ENCODE peak calls at places on chromosomes 6 and 20, in six cellular contexts. One of them, this sample, is unnamed.

GRCh38 chr6:46794068-46794467 is 879 bp downstream of the MEP1A start:
- DNase-seq in HFFc6: no peak
- DNase-seq in left cardiac atrium: no peak
- DNase-seq in left ventricle myocardium inferior: no peak
- DNase-seq in Right ventricle myocardium superior: no peak
- DNase-seq in activated gamma-delta T cell: no peak
- DNase-seq in this sample: no peak

GRCh38 chr6:14159090-14159489 is 41.5 kb downstream of the CD83 start:
- DNase-seq in left ventricle myocardium inferior: no peak
- DNase-seq in Right ventricle myocardium superior: no peak
- DNase-seq in HFFc6: no peak
- DNase-seq in left cardiac atrium: no peak
- DNase-seq in activated gamma-delta T cell: no peak
- DNase-seq in this sample: no peak

GRCh38 chr20:63978319-63979220 is 872 bp downstream of the SAMD10 start:
- DNase-seq in activated gamma-delta T cell: no peak
- DNase-seq in left ventricle myocardium inferior: peak
- DNase-seq in HFFc6: no peak
- DNase-seq in Right ventricle myocardium superior: peak
- DNase-seq in left cardiac atrium: peak
- DNase-seq in this sample: peak

GRCh38 chr20:10708342-10709185 is 34.8 kb upstream of the JAG1 start:
- DNase-seq in Right ventricle myocardium superior: no peak
- DNase-seq in activated gamma-delta T cell: no peak
- DNase-seq in HFFc6: peak
- DNase-seq in left cardiac atrium: no peak
- DNase-seq in left ventricle myocardium inferior: no peak
- DNase-seq in this sample: no peak

GRCh38 chr6:15841937-15842698 is 179.3 kb upstream of the DTNBP1 start:
- DNase-seq in activated gamma-delta T cell: no peak
- DNase-seq in Right ventricle myocardium superior: peak
- DNase-seq in left cardiac atrium: peak
- DNase-seq in HFFc6: no peak
- DNase-seq in left ventricle myocardium inferior: peak
- DNase-seq in this sample: peak

GRCh38 chr20:25859649-25860530 is 163.2 kb upstream of the ZNF337 start:
- DNase-seq in left ventricle myocardium inferior: peak
- DNase-seq in left cardiac atrium: peak
- DNase-seq in HFFc6: peak
- DNase-seq in Right ventricle myocardium superior: peak
- DNase-seq in activated gamma-delta T cell: peak
- DNase-seq in this sample: peak

GRCh38 chr6:130906736-130907381 is 79.7 kb downstream of the SMLR1 start:
- DNase-seq in Right ventricle myocardium superior: no peak
- DNase-seq in activated gamma-delta T cell: no peak
- DNase-seq in HFFc6: peak
- DNase-seq in left cardiac atrium: no peak
- DNase-seq in left ventricle myocardium inferior: no peak
- DNase-seq in this sample: no peak

GRCh38 chr6:35750557-35750956 is 13.7 kb downstream of the ARMC12 start:
- DNase-seq in HFFc6: no peak
- DNase-seq in left ventricle myocardium inferior: no peak
- DNase-seq in activated gamma-delta T cell: no peak
- DNase-seq in left cardiac atrium: no peak
- DNase-seq in Right ventricle myocardium superior: no peak
- DNase-seq in this sample: no peak

GRCh38 chr20:38255389-38255788 is 5.1 kb downstream of the KIAA1755 start:
- DNase-seq in Right ventricle myocardium superior: no peak
- DNase-seq in activated gamma-delta T cell: no peak
- DNase-seq in left ventricle myocardium inferior: no peak
- DNase-seq in left cardiac atrium: peak
- DNase-seq in HFFc6: no peak
- DNase-seq in this sample: no peak

GRCh38 chr20:44345147-44345546 is 8.3 kb downstream of the R3HDML start:
- DNase-seq in activated gamma-delta T cell: no peak
- DNase-seq in Right ventricle myocardium superior: no peak
- DNase-seq in left cardiac atrium: no peak
- DNase-seq in HFFc6: no peak
- DNase-seq in left ventricle myocardium inferior: no peak
- DNase-seq in this sample: no peak

This sample was measured in left ventricle myocardium superior.